ENCODE peak calls at places on chromosomes 4 and X, in ten cellular contexts. One of them, this sample, is unnamed.

GRCh38 chr4:134089885-134090284 is 111.7 kb downstream of the PABPC4L start:
- DNase-seq in central memory CD4-positive, alpha-beta T cell: no peak
- DNase-seq in glutamatergic neuron: no peak
- DNase-seq in dermis microvascular lymphatic vessel endothelial cell: no peak
- DNase-seq in NCI-H460: no peak
- DNase-seq in EH: no peak
- DNase-seq in cardiac fibroblast: no peak
- DNase-seq in activated CD4-positive, alpha-beta memory T cell treated with anti-CD3 and anti-CD28 coated beads, Interleukin-2, amount 10 ng/mL, durations not matched to agents 7 days and 5 days: no peak
- DNase-seq in HEK293T: no peak
- DNase-seq in brain microvascular endothelial cell: no peak
- DNase-seq in this sample: peak; percentile 2

GRCh38 chrX:50483283-50483682 is 12.7 kb upstream of the DGKK start:
- DNase-seq in activated CD4-positive, alpha-beta memory T cell treated with anti-CD3 and anti-CD28 coated beads, Interleukin-2, amount 10 ng/mL, durations not matched to agents 7 days and 5 days: no peak
- DNase-seq in HEK293T: no peak
- DNase-seq in central memory CD4-positive, alpha-beta T cell: no peak
- DNase-seq in NCI-H460: no peak
- DNase-seq in brain microvascular endothelial cell: no peak
- DNase-seq in dermis microvascular lymphatic vessel endothelial cell: no peak
- DNase-seq in EH: no peak
- DNase-seq in cardiac fibroblast: no peak
- DNase-seq in glutamatergic neuron: no peak
- DNase-seq in this sample: no peak

GRCh38 chrX:22365460-22365859 is 92.7 kb downstream of the CBLL2 start:
- DNase-seq in HEK293T: no peak
- DNase-seq in central memory CD4-positive, alpha-beta T cell: no peak
- DNase-seq in NCI-H460: no peak
- DNase-seq in brain microvascular endothelial cell: peak; percentile 80
- DNase-seq in activated CD4-positive, alpha-beta memory T cell treated with anti-CD3 and anti-CD28 coated beads, Interleukin-2, amount 10 ng/mL, durations not matched to agents 7 days and 5 days: no peak
- DNase-seq in dermis microvascular lymphatic vessel endothelial cell: peak; percentile 89
- DNase-seq in glutamatergic neuron: no peak
- DNase-seq in EH: peak; percentile 87
- DNase-seq in cardiac fibroblast: peak; percentile 91
- DNase-seq in this sample: peak; percentile 29

GRCh38 chrX:40448793-40449192 is 132.0 kb upstream of the ATP6AP2 start:
- DNase-seq in EH: no peak
- DNase-seq in NCI-H460: no peak
- DNase-seq in central memory CD4-positive, alpha-beta T cell: no peak
- DNase-seq in brain microvascular endothelial cell: no peak
- DNase-seq in glutamatergic neuron: no peak
- DNase-seq in HEK293T: no peak
- DNase-seq in activated CD4-positive, alpha-beta memory T cell treated with anti-CD3 and anti-CD28 coated beads, Interleukin-2, amount 10 ng/mL, durations not matched to agents 7 days and 5 days: no peak
- DNase-seq in dermis microvascular lymphatic vessel endothelial cell: no peak
- DNase-seq in cardiac fibroblast: no peak
- DNase-seq in this sample: no peak

GRCh38 chrX:12779534-12779933 is 11.7 kb upstream of the PRPS2 start:
- DNase-seq in glutamatergic neuron: no peak
- DNase-seq in activated CD4-positive, alpha-beta memory T cell treated with anti-CD3 and anti-CD28 coated beads, Interleukin-2, amount 10 ng/mL, durations not matched to agents 7 days and 5 days: no peak
- DNase-seq in dermis microvascular lymphatic vessel endothelial cell: no peak
- DNase-seq in cardiac fibroblast: peak; percentile 8
- DNase-seq in NCI-H460: no peak
- DNase-seq in HEK293T: no peak
- DNase-seq in brain microvascular endothelial cell: no peak
- DNase-seq in EH: no peak
- DNase-seq in central memory CD4-positive, alpha-beta T cell: no peak
- DNase-seq in this sample: peak; percentile 61

GRCh38 chrX:100895365-100896075 is 21.4 kb upstream of the NOX1 start:
- DNase-seq in central memory CD4-positive, alpha-beta T cell: no peak
- DNase-seq in glutamatergic neuron: peak; percentile 15
- DNase-seq in brain microvascular endothelial cell: peak; percentile 15
- DNase-seq in NCI-H460: peak; percentile 61
- DNase-seq in EH: peak; percentile 43
- DNase-seq in HEK293T: peak; percentile 49
- DNase-seq in activated CD4-positive, alpha-beta memory T cell treated with anti-CD3 and anti-CD28 coated beads, Interleukin-2, amount 10 ng/mL, durations not matched to agents 7 days and 5 days: peak; percentile 19
- DNase-seq in dermis microvascular lymphatic vessel endothelial cell: peak; percentile 42
- DNase-seq in cardiac fibroblast: peak; percentile 59
- DNase-seq in this sample: no peak

GRCh38 chr4:140049024-140049923 is 104.7 kb downstream of the MAML3 start:
- DNase-seq in central memory CD4-positive, alpha-beta T cell: peak; percentile 44
- DNase-seq in HEK293T: peak; percentile 28
- DNase-seq in NCI-H460: peak; percentile 43
- DNase-seq in EH: peak; percentile 28
- DNase-seq in activated CD4-positive, alpha-beta memory T cell treated with anti-CD3 and anti-CD28 coated beads, Interleukin-2, amount 10 ng/mL, durations not matched to agents 7 days and 5 days: peak; percentile 51
- DNase-seq in brain microvascular endothelial cell: peak; percentile 55
- DNase-seq in glutamatergic neuron: peak; percentile 64
- DNase-seq in cardiac fibroblast: peak; percentile 74
- DNase-seq in dermis microvascular lymphatic vessel endothelial cell: peak; percentile 88
- DNase-seq in this sample: peak; percentile 48

GRCh38 chrX:68440438-68440837 is 7.1 kb upstream of the OPHN1 start:
- DNase-seq in central memory CD4-positive, alpha-beta T cell: no peak
- DNase-seq in brain microvascular endothelial cell: no peak
- DNase-seq in dermis microvascular lymphatic vessel endothelial cell: no peak
- DNase-seq in HEK293T: no peak
- DNase-seq in cardiac fibroblast: no peak
- DNase-seq in EH: no peak
- DNase-seq in NCI-H460: no peak
- DNase-seq in glutamatergic neuron: no peak
- DNase-seq in activated CD4-positive, alpha-beta memory T cell treated with anti-CD3 and anti-CD28 coated beads, Interleukin-2, amount 10 ng/mL, durations not matched to agents 7 days and 5 days: no peak
- DNase-seq in this sample: no peak

GRCh38 chr4:26807330-26807729 is 53.3 kb upstream of the STIM2 start:
- DNase-seq in cardiac fibroblast: peak; percentile 24
- DNase-seq in central memory CD4-positive, alpha-beta T cell: no peak
- DNase-seq in HEK293T: no peak
- DNase-seq in NCI-H460: no peak
- DNase-seq in glutamatergic neuron: no peak
- DNase-seq in EH: no peak
- DNase-seq in brain microvascular endothelial cell: no peak
- DNase-seq in activated CD4-positive, alpha-beta memory T cell treated with anti-CD3 and anti-CD28 coated beads, Interleukin-2, amount 10 ng/mL, durations not matched to agents 7 days and 5 days: no peak
- DNase-seq in dermis microvascular lymphatic vessel endothelial cell: no peak
- DNase-seq in this sample: no peak

GRCh38 chr4:24722026-24722568 is 73.3 kb upstream of the SOD3 start:
- DNase-seq in central memory CD4-positive, alpha-beta T cell: no peak
- DNase-seq in brain microvascular endothelial cell: no peak
- DNase-seq in HEK293T: no peak
- DNase-seq in NCI-H460: no peak
- DNase-seq in activated CD4-positive, alpha-beta memory T cell treated with anti-CD3 and anti-CD28 coated beads, Interleukin-2, amount 10 ng/mL, durations not matched to agents 7 days and 5 days: no peak
- DNase-seq in glutamatergic neuron: no peak
- DNase-seq in dermis microvascular lymphatic vessel endothelial cell: peak; percentile 2
- DNase-seq in cardiac fibroblast: no peak
- DNase-seq in EH: peak; percentile 10
- DNase-seq in this sample: peak; percentile 5

GRCh38 chrX:1581132-1581531 is 10.3 kb upstream of the AKAP17A start:
- DNase-seq in glutamatergic neuron: peak; percentile 77
- DNase-seq in cardiac fibroblast: peak; percentile 71
- DNase-seq in central memory CD4-positive, alpha-beta T cell: peak; percentile 65
- DNase-seq in EH: peak; percentile 68
- DNase-seq in dermis microvascular lymphatic vessel endothelial cell: peak; percentile 67
- DNase-seq in brain microvascular endothelial cell: peak; percentile 57
- DNase-seq in activated CD4-positive, alpha-beta memory T cell treated with anti-CD3 and anti-CD28 coated beads, Interleukin-2, amount 10 ng/mL, durations not matched to agents 7 days and 5 days: peak; percentile 86
- DNase-seq in NCI-H460: peak; percentile 64
- DNase-seq in HEK293T: peak; percentile 75
- DNase-seq in this sample: peak; percentile 84

GRCh38 chr4:115986573-115986972 is 873.2 kb upstream of the NDST4 start:
- DNase-seq in cardiac fibroblast: no peak
- DNase-seq in dermis microvascular lymphatic vessel endothelial cell: no peak
- DNase-seq in brain microvascular endothelial cell: no peak
- DNase-seq in HEK293T: no peak
- DNase-seq in glutamatergic neuron: no peak
- DNase-seq in central memory CD4-positive, alpha-beta T cell: no peak
- DNase-seq in EH: no peak
- DNase-seq in activated CD4-positive, alpha-beta memory T cell treated with anti-CD3 and anti-CD28 coated beads, Interleukin-2, amount 10 ng/mL, durations not matched to agents 7 days and 5 days: no peak
- DNase-seq in NCI-H460: no peak
- DNase-seq in this sample: no peak

GRCh38 chr4:98482847-98483806 is 175.3 kb downstream of the TSPAN5 start:
- DNase-seq in glutamatergic neuron: no peak
- DNase-seq in cardiac fibroblast: peak; percentile 83
- DNase-seq in HEK293T: no peak
- DNase-seq in brain microvascular endothelial cell: peak; percentile 57
- DNase-seq in activated CD4-positive, alpha-beta memory T cell treated with anti-CD3 and anti-CD28 coated beads, Interleukin-2, amount 10 ng/mL, durations not matched to agents 7 days and 5 days: peak; percentile 20
- DNase-seq in NCI-H460: no peak
- DNase-seq in dermis microvascular lymphatic vessel endothelial cell: peak; percentile 70
- DNase-seq in EH: peak; percentile 59
- DNase-seq in central memory CD4-positive, alpha-beta T cell: no peak
- DNase-seq in this sample: peak; percentile 46

GRCh38 chr4:102219143-102219542 is 126.1 kb downstream of the SLC39A8 start:
- DNase-seq in cardiac fibroblast: no peak
- DNase-seq in dermis microvascular lymphatic vessel endothelial cell: no peak
- DNase-seq in HEK293T: no peak
- DNase-seq in glutamatergic neuron: no peak
- DNase-seq in central memory CD4-positive, alpha-beta T cell: no peak
- DNase-seq in brain microvascular endothelial cell: no peak
- DNase-seq in EH: no peak
- DNase-seq in NCI-H460: no peak
- DNase-seq in activated CD4-positive, alpha-beta memory T cell treated with anti-CD3 and anti-CD28 coated beads, Interleukin-2, amount 10 ng/mL, durations not matched to agents 7 days and 5 days: no peak
- DNase-seq in this sample: no peak

GRCh38 chrX:48937065-48937907 is 18.5 kb upstream of the PIM2 start:
- DNase-seq in HEK293T: no peak
- DNase-seq in activated CD4-positive, alpha-beta memory T cell treated with anti-CD3 and anti-CD28 coated beads, Interleukin-2, amount 10 ng/mL, durations not matched to agents 7 days and 5 days: peak; percentile 93
- DNase-seq in EH: no peak
- DNase-seq in NCI-H460: no peak
- DNase-seq in glutamatergic neuron: no peak
- DNase-seq in brain microvascular endothelial cell: peak; percentile 36
- DNase-seq in dermis microvascular lymphatic vessel endothelial cell: no peak
- DNase-seq in central memory CD4-positive, alpha-beta T cell: peak; percentile 93
- DNase-seq in cardiac fibroblast: peak; percentile 18
- DNase-seq in this sample: no peak

GRCh38 chrX:22800806-22801205 is 199.0 kb upstream of the DDX53 start:
- DNase-seq in activated CD4-positive, alpha-beta memory T cell treated with anti-CD3 and anti-CD28 coated beads, Interleukin-2, amount 10 ng/mL, durations not matched to agents 7 days and 5 days: no peak
- DNase-seq in EH: peak; percentile 81
- DNase-seq in dermis microvascular lymphatic vessel endothelial cell: peak; percentile 0
- DNase-seq in glutamatergic neuron: no peak
- DNase-seq in NCI-H460: peak; percentile 4
- DNase-seq in brain microvascular endothelial cell: no peak
- DNase-seq in central memory CD4-positive, alpha-beta T cell: no peak
- DNase-seq in HEK293T: no peak
- DNase-seq in cardiac fibroblast: peak; percentile 10
- DNase-seq in this sample: no peak

GRCh38 chrX:106964290-106964689 is 35.7 kb downstream of the MORC4 start:
- DNase-seq in cardiac fibroblast: no peak
- DNase-seq in HEK293T: no peak
- DNase-seq in activated CD4-positive, alpha-beta memory T cell treated with anti-CD3 and anti-CD28 coated beads, Interleukin-2, amount 10 ng/mL, durations not matched to agents 7 days and 5 days: no peak
- DNase-seq in NCI-H460: no peak
- DNase-seq in EH: no peak
- DNase-seq in central memory CD4-positive, alpha-beta T cell: no peak
- DNase-seq in dermis microvascular lymphatic vessel endothelial cell: no peak
- DNase-seq in brain microvascular endothelial cell: no peak
- DNase-seq in glutamatergic neuron: no peak
- DNase-seq in this sample: no peak

GRCh38 chr4:6848717-6849305 is 60.8 kb upstream of the TBC1D14 start:
- DNase-seq in central memory CD4-positive, alpha-beta T cell: no peak
- DNase-seq in EH: no peak
- DNase-seq in NCI-H460: no peak
- DNase-seq in glutamatergic neuron: no peak
- DNase-seq in dermis microvascular lymphatic vessel endothelial cell: no peak
- DNase-seq in brain microvascular endothelial cell: no peak
- DNase-seq in HEK293T: no peak
- DNase-seq in cardiac fibroblast: no peak
- DNase-seq in activated CD4-positive, alpha-beta memory T cell treated with anti-CD3 and anti-CD28 coated beads, Interleukin-2, amount 10 ng/mL, durations not matched to agents 7 days and 5 days: no peak
- DNase-seq in this sample: no peak

GRCh38 chr4:128583753-128584712 is 225.5 kb upstream of the JADE1 start:
- DNase-seq in NCI-H460: no peak
- DNase-seq in central memory CD4-positive, alpha-beta T cell: no peak
- DNase-seq in dermis microvascular lymphatic vessel endothelial cell: no peak
- DNase-seq in cardiac fibroblast: peak; percentile 36
- DNase-seq in HEK293T: no peak
- DNase-seq in brain microvascular endothelial cell: no peak
- DNase-seq in EH: no peak
- DNase-seq in activated CD4-positive, alpha-beta memory T cell treated with anti-CD3 and anti-CD28 coated beads, Interleukin-2, amount 10 ng/mL, durations not matched to agents 7 days and 5 days: no peak
- DNase-seq in glutamatergic neuron: no peak
- DNase-seq in this sample: no peak

GRCh38 chr4:135177323-135177722 is 975.7 kb upstream of the PABPC4L start:
- DNase-seq in brain microvascular endothelial cell: peak; percentile 6
- DNase-seq in central memory CD4-positive, alpha-beta T cell: no peak
- DNase-seq in EH: peak; percentile 43
- DNase-seq in dermis microvascular lymphatic vessel endothelial cell: no peak
- DNase-seq in NCI-H460: no peak
- DNase-seq in glutamatergic neuron: no peak
- DNase-seq in cardiac fibroblast: no peak
- DNase-seq in activated CD4-positive, alpha-beta memory T cell treated with anti-CD3 and anti-CD28 coated beads, Interleukin-2, amount 10 ng/mL, durations not matched to agents 7 days and 5 days: no peak
- DNase-seq in HEK293T: no peak
- DNase-seq in this sample: no peak

GRCh38 chr4:141768954-141769353 is 132.6 kb downstream of the IL15 start:
- DNase-seq in brain microvascular endothelial cell: peak; percentile 82
- DNase-seq in cardiac fibroblast: peak; percentile 85
- DNase-seq in dermis microvascular lymphatic vessel endothelial cell: peak; percentile 93
- DNase-seq in central memory CD4-positive, alpha-beta T cell: no peak
- DNase-seq in EH: peak; percentile 90
- DNase-seq in activated CD4-positive, alpha-beta memory T cell treated with anti-CD3 and anti-CD28 coated beads, Interleukin-2, amount 10 ng/mL, durations not matched to agents 7 days and 5 days: no peak
- DNase-seq in NCI-H460: no peak
- DNase-seq in glutamatergic neuron: no peak
- DNase-seq in HEK293T: no peak
- DNase-seq in this sample: no peak